ENCODE peak calls at places on chromosomes 16 and 17, in five cellular contexts. H, P, G, D and S are unnamed samples.

GRCh38 chr17:80263253-80264047 is 2.8 kb downstream of the RNF213 start:
- DNase-seq in H (no peak), P (peak; percentile 54), G (peak; percentile 92), D (peak; percentile 42), S (peak; percentile 66)

GRCh38 chr16:12110361-12111107 is 134.0 kb downstream of the SNX29 start:
- DNase-seq in H (no peak), P (no peak), G (no peak), D (no peak), S (no peak)

GRCh38 chr17:81193470-81194224 is 27.6 kb upstream of the AATK start:
- DNase-seq in H (no peak), P (no peak), G (no peak), D (no peak), S (no peak)

GRCh38 chr17:36808181-36808661 is 129.1 kb upstream of the LHX1 start:
- DNase-seq in H (no peak), P (no peak), G (no peak), D (peak; percentile 78), S (peak; percentile 30)

GRCh38 chr17:60523822-60524221 is 2.2 kb downstream of the APPBP2 start:
- DNase-seq in H (no peak), P (no peak), G (no peak), D (no peak), S (no peak)

GRCh38 chr16:10883004-10883403 is 6.0 kb downstream of the CIITA start:
- DNase-seq in H (no peak), P (no peak), G (no peak), D (peak; percentile 3), S (no peak)

GRCh38 chr16:8380311-8380710 is 210.0 kb downstream of the TMEM114 start:
- DNase-seq in H (no peak), P (no peak), G (no peak), D (no peak), S (no peak)

GRCh38 chr16:70725912-70726828 is 40.3 kb upstream of the MTSS2 start:
- DNase-seq in H (peak; percentile 89), P (no peak), G (peak; percentile 73), D (no peak), S (no peak)

GRCh38 chr16:14309906-14310305 is 238.8 kb downstream of the MRTFB start:
- DNase-seq in H (no peak), P (no peak), G (no peak), D (no peak), S (no peak)

GRCh38 chr16:85782476-85782875 is 16.9 kb downstream of the EMC8 start:
- DNase-seq in H (no peak), P (peak; percentile 82), G (no peak), D (no peak), S (no peak)

GRCh38 chr17:76131692-76132573 is 9.1 kb downstream of the FOXJ1 start:
- DNase-seq in H (no peak), P (no peak), G (no peak), D (peak; percentile 24), S (no peak)

GRCh38 chr16:49415083-49415482 is 41.5 kb downstream of the C16orf78 start:
- DNase-seq in H (no peak), P (no peak), G (no peak), D (no peak), S (no peak)

GRCh38 chr17:60600490-60601431 is 768 bp downstream of the PPM1D start:
- DNase-seq in H (peak; percentile 63), P (peak; percentile 85), G (peak; percentile 85), D (peak; percentile 90), S (peak; percentile 88)

GRCh38 chr17:43550754-43551153 is 4.6 kb upstream of the ETV4 start:
- DNase-seq in H (no peak), P (peak; percentile 58), G (no peak), D (no peak), S (no peak)

GRCh38 chr16:3131755-3132377 is 3.0 kb upstream of the ZNF213 start:
- DNase-seq in H (no peak), P (peak; percentile 64), G (no peak), D (peak; percentile 90), S (peak; percentile 80)

GRCh38 chr17:7220593-7221280 is 999 bp downstream of the ACADVL start:
- DNase-seq in H (no peak), P (peak; percentile 61), G (no peak), D (peak; percentile 75), S (peak; percentile 80)

GRCh38 chr17:68302066-68302564 is 10.8 kb downstream of the ARSG start:
- DNase-seq in H (no peak), P (no peak), G (no peak), D (no peak), S (no peak)

GRCh38 chr17:41539979-41540701 is 12.0 kb upstream of the KRT19 start:
- DNase-seq in H (no peak), P (no peak), G (no peak), D (no peak), S (peak; percentile 74)

GRCh38 chr17:82328141-82328993 is 5.2 kb downstream of the SECTM1 start:
- DNase-seq in H (no peak), P (no peak), G (no peak), D (no peak), S (no peak)

GRCh38 chr16:67148221-67148620 is 2.6 kb downstream of the B3GNT9 start:
- DNase-seq in H (peak; percentile 6), P (no peak), G (no peak), D (no peak), S (no peak)

GRCh38 chr17:69716571-69716970 is 302.1 kb downstream of the MAP2K6 start:
- DNase-seq in H (no peak), P (no peak), G (no peak), D (no peak), S (no peak)

GRCh38 chr17:6677158-6677831 is 25.7 kb downstream of the C17orf100 start:
- DNase-seq in H (no peak), P (peak; percentile 59), G (no peak), D (no peak), S (no peak)

GRCh38 chr16:13306153-13306552 is 404.8 kb downstream of the SHISA9 start:
- DNase-seq in H (no peak), P (no peak), G (no peak), D (no peak), S (no peak)

GRCh38 chr17:44558349-44559287 is 1.3 kb downstream of the FZD2 start:
- DNase-seq in H (no peak), P (no peak), G (no peak), D (peak; percentile 59), S (no peak)

GRCh38 chr16:24853169-24853824 is 7.5 kb downstream of the SLC5A11 start:
- DNase-seq in H (no peak), P (no peak), G (no peak), D (no peak), S (no peak)

GRCh38 chr17:58757162-58757613 is 1.5 kb downstream of the PPM1E start:
- DNase-seq in H (no peak), P (no peak), G (no peak), D (no peak), S (no peak)

GRCh38 chr16:48101069-48101674 is 54.6 kb downstream of the ABCC12 start:
- DNase-seq in H (no peak), P (no peak), G (no peak), D (no peak), S (no peak)

GRCh38 chr17:10031606-10032005 is 126.5 kb upstream of the RCVRN start:
- DNase-seq in H (no peak), P (no peak), G (no peak), D (no peak), S (no peak)

GRCh38 chr17:70863436-70864248 is 694.3 kb downstream of the KCNJ2 start:
- DNase-seq in H (no peak), P (no peak), G (no peak), D (no peak), S (no peak)

GRCh38 chr17:68835061-68835460 is 120.1 kb downstream of the ABCA8 start:
- DNase-seq in H (no peak), P (no peak), G (no peak), D (no peak), S (no peak)

GRCh38 chr16:22217890-22218730 is 12.0 kb downstream of the EEF2K start:
- DNase-seq in H (no peak), P (peak; percentile 18), G (peak; percentile 37), D (peak; percentile 41), S (no peak)

GRCh38 chr16:54928421-54929089 is 2.1 kb upstream of the IRX5 start:
- DNase-seq in H (no peak), P (peak; percentile 88), G (peak; percentile 77), D (peak; percentile 15), S (peak; percentile 59)

GRCh38 chr17:28112199-28112995 is 69.9 kb downstream of the NLK start:
- DNase-seq in H (no peak), P (no peak), G (no peak), D (no peak), S (no peak)

GRCh38 chr16:63976345-63976744 is 1145.5 kb downstream of the CDH11 start:
- DNase-seq in H (no peak), P (no peak), G (no peak), D (no peak), S (no peak)

DNA sequence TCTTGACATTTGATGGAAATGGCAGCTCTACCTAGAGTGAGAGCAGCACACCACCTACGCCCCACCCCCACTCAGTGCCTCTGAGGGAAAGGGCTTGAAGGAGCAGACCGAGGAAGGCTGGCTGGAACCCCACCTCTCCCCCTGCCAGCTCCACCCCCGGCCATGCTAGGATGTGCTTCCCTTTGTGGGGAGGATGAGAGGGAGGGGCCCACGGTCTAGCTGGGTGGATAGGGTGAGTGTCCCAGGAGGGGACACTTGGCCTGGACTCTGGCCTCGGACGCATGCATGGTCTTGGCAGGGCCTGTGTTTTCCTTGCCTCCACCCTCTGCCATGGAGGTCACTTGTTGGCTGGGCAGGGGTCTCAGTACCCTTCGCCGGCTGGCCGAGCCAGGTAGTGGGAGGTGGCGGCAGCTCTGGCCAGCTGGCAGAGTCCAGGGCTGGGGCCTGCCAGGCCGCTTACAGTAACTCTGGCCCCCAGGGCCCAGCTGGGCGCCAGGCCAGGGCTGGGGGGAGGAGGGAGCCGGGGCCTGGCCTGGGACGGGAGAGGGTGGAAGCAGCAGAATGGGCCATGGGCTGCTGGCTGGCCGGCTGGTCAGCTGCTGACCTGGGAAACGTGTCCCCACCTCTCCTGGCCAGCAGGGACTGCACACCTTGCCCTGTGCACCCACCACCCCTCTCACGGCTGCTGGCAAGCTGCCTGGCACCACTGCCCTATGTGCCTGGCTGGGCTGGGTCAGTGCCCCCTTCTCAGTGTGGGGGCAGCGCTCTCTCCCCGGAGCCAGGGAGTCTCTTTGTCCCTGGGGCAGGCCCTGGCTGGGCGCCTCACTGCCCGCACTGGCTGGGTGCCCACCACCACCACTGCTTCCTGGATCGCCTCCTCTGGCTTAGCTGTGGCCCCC is 23.0 kb downstream of the RARA start:
- DNase-seq in H (no peak), P (no peak), G (peak; percentile 92), D (no peak), S (peak; percentile 45)
- TF ChIP-seq CTCF in H (no peak), P (no peak), G (no peak), D (no peak), S (no peak)

GRCh38 chr17:45768000-45768399 is 16.1 kb upstream of the CRHR1 start:
- DNase-seq in H (no peak), P (no peak), G (no peak), D (peak; percentile 74), S (no peak)
- H3K27ac ChIP-seq in H (no peak overlapping the region), P (no peak overlapping the region), G (no peak overlapping the region), D (no peak overlapping the region), S (no peak overlapping the region)

GRCh38 chr17:17849863-17850373 is 13.1 kb upstream of the SREBF1 start:
- DNase-seq in H (no peak), P (peak; percentile 62), G (peak; percentile 64), D (peak; percentile 63), S (no peak)
- TF ChIP-seq CTCF in H (peak; percentile 14), P (no peak), G (peak; percentile 47), D (no peak), S (no peak)

DNA sequence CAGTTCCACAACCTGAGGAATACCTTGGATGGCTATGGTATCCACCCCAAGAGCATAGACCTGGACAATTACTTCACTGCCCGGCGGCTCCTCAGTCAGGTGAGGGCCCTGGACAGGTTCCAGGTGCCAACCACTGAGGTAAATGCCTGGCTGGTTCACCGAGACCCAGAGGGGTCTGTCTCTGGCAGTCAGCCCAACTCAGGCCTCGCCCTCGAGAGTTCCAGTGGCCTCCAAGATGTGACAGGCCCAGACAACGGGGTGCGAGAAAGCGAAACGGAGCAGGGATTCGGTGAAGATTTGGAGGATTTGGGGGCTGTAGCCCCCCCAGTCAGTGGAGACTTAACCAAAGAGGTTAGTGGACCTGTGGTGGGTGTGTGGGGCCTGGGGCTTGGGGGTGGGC is 3.1 kb downstream of the NFE2L1 start:
- DNase-seq in H (no peak), P (no peak), G (no peak), D (no peak), S (no peak)
- H3K27ac ChIP-seq in H (peak overlapping the region; percentile 83), P (no peak overlapping the region), G (peak overlapping the region; percentile 92), D (peak overlapping the region; percentile 93), S (no peak overlapping the region)